ENCODE peak calls at places on chromosomes 4 and X, in eight cellular contexts. One of them, this sample, is unnamed. For H3K4me1, the result is how much of the 10 kb centered on the place peaks cover.

GRCh38 chr4:5884804-5885203 is 8.1 kb downstream of the CRMP1 start:
- DNase-seq in astrocyte: no peak
- DNase-seq in esophagus squamous epithelium: no peak
- DNase-seq in PC-3: no peak
- DNase-seq in PC-9: no peak
- DNase-seq in mucosa of descending colon: no peak
- DNase-seq in adipocyte: no peak
- DNase-seq in fibroblast of lung: no peak
- DNase-seq in this sample: no peak

GRCh38 chr4:123701046-123701445 is 304.5 kb downstream of the SPRY1 start:
- DNase-seq in mucosa of descending colon: no peak
- DNase-seq in PC-3: no peak
- DNase-seq in adipocyte: peak
- DNase-seq in PC-9: no peak
- DNase-seq in esophagus squamous epithelium: no peak
- DNase-seq in fibroblast of lung: peak
- DNase-seq in astrocyte: no peak
- DNase-seq in this sample: no peak

GRCh38 chr4:11589676-11590075 is 161.0 kb upstream of the HS3ST1 start:
- DNase-seq in PC-9: peak
- DNase-seq in astrocyte: peak
- DNase-seq in esophagus squamous epithelium: no peak
- DNase-seq in mucosa of descending colon: no peak
- DNase-seq in adipocyte: no peak
- DNase-seq in fibroblast of lung: peak
- DNase-seq in PC-3: peak
- DNase-seq in this sample: no peak

GRCh38 chr4:38621004-38621684 is 42.9 kb upstream of the KLF3 start:
- DNase-seq in astrocyte: peak
- DNase-seq in esophagus squamous epithelium: no peak
- DNase-seq in PC-3: peak
- DNase-seq in fibroblast of lung: peak
- DNase-seq in PC-9: peak
- DNase-seq in mucosa of descending colon: peak
- DNase-seq in adipocyte: peak
- DNase-seq in this sample: peak

GRCh38 chrX:23660766-23661132 is 6.5 kb upstream of the PRDX4 start:
- DNase-seq in mucosa of descending colon: no peak
- DNase-seq in fibroblast of lung: no peak
- DNase-seq in esophagus squamous epithelium: no peak
- DNase-seq in astrocyte: no peak
- DNase-seq in PC-3: no peak
- DNase-seq in adipocyte: no peak
- DNase-seq in PC-9: no peak
- DNase-seq in this sample: no peak

GRCh38 chrX:48648299-48648698 is 35.3 kb upstream of the WAS start:
- DNase-seq in PC-3: peak
- DNase-seq in PC-9: peak
- DNase-seq in astrocyte: peak
- DNase-seq in mucosa of descending colon: no peak
- DNase-seq in esophagus squamous epithelium: no peak
- DNase-seq in fibroblast of lung: peak
- DNase-seq in adipocyte: peak
- DNase-seq in this sample: peak

GRCh38 chrX:9595131-9595530 is 130.3 kb downstream of the TBL1X start:
- DNase-seq in esophagus squamous epithelium: no peak
- DNase-seq in astrocyte: peak
- DNase-seq in PC-9: no peak
- DNase-seq in PC-3: no peak
- DNase-seq in fibroblast of lung: peak
- DNase-seq in mucosa of descending colon: no peak
- DNase-seq in adipocyte: peak
- DNase-seq in this sample: no peak

GRCh38 chr4:26406346-26406975 is 83.8 kb downstream of the CCKAR start:
- DNase-seq in mucosa of descending colon: no peak
- DNase-seq in adipocyte: no peak
- DNase-seq in PC-3: no peak
- DNase-seq in PC-9: no peak
- DNase-seq in esophagus squamous epithelium: no peak
- DNase-seq in fibroblast of lung: peak
- DNase-seq in astrocyte: no peak
- DNase-seq in this sample: no peak

GRCh38 chrX:75582511-75582910 is 59.7 kb upstream of the ZDHHC15 start:
- DNase-seq in adipocyte: no peak
- DNase-seq in mucosa of descending colon: no peak
- DNase-seq in astrocyte: no peak
- DNase-seq in esophagus squamous epithelium: no peak
- DNase-seq in PC-3: no peak
- DNase-seq in fibroblast of lung: no peak
- DNase-seq in PC-9: no peak
- DNase-seq in this sample: no peak

GRCh38 chrX:46626566-46626965 is 53.0 kb downstream of the CHST7 start:
- DNase-seq in esophagus squamous epithelium: no peak
- DNase-seq in astrocyte: no peak
- DNase-seq in adipocyte: no peak
- DNase-seq in mucosa of descending colon: no peak
- DNase-seq in fibroblast of lung: no peak
- DNase-seq in PC-9: no peak
- DNase-seq in PC-3: no peak
- DNase-seq in this sample: no peak

GRCh38 chrX:69361286-69361926 is 142.7 kb upstream of the NALF2 start:
- DNase-seq in mucosa of descending colon: no peak
- DNase-seq in astrocyte: peak
- DNase-seq in adipocyte: peak
- DNase-seq in esophagus squamous epithelium: no peak
- DNase-seq in PC-9: no peak
- DNase-seq in PC-3: peak
- DNase-seq in fibroblast of lung: peak
- DNase-seq in this sample: no peak

GRCh38 chrX:12162420-12162819 is 24.1 kb downstream of the FRMPD4 start:
- DNase-seq in esophagus squamous epithelium: no peak
- DNase-seq in PC-3: no peak
- DNase-seq in PC-9: no peak
- DNase-seq in astrocyte: peak
- DNase-seq in fibroblast of lung: peak
- DNase-seq in adipocyte: peak
- DNase-seq in mucosa of descending colon: no peak
- DNase-seq in this sample: no peak

GRCh38 chrX:57103489-57103888 is 17.9 kb downstream of the SPIN2B start:
- DNase-seq in astrocyte: no peak
- DNase-seq in PC-9: no peak
- DNase-seq in fibroblast of lung: peak
- DNase-seq in PC-3: no peak
- DNase-seq in mucosa of descending colon: no peak
- DNase-seq in adipocyte: no peak
- DNase-seq in esophagus squamous epithelium: no peak
- DNase-seq in this sample: no peak

GRCh38 chr4:2797545-2798305 is 4.8 kb downstream of the SH3BP2 start:
- DNase-seq in PC-3: no peak
- DNase-seq in astrocyte: no peak
- DNase-seq in mucosa of descending colon: peak
- DNase-seq in fibroblast of lung: no peak
- DNase-seq in adipocyte: no peak
- DNase-seq in esophagus squamous epithelium: no peak
- DNase-seq in PC-9: no peak
- DNase-seq in this sample: peak

GRCh38 chrX:28016823-28017222 is 35.6 kb upstream of the DCAF8L1 start:
- DNase-seq in astrocyte: no peak
- DNase-seq in fibroblast of lung: no peak
- DNase-seq in mucosa of descending colon: no peak
- DNase-seq in adipocyte: no peak
- DNase-seq in esophagus squamous epithelium: no peak
- DNase-seq in PC-3: no peak
- DNase-seq in PC-9: no peak
- DNase-seq in this sample: no peak

GRCh38 chr4:165803005-165803404 is 70.0 kb upstream of the TLL1 start:
- DNase-seq in esophagus squamous epithelium: no peak
- DNase-seq in PC-3: no peak
- DNase-seq in astrocyte: no peak
- DNase-seq in fibroblast of lung: no peak
- DNase-seq in PC-9: no peak
- DNase-seq in adipocyte: no peak
- DNase-seq in mucosa of descending colon: no peak
- DNase-seq in this sample: no peak

GRCh38 chr4:38075370-38076152 is 115.4 kb downstream of the PTTG2 start:
- DNase-seq in PC-9: peak
- DNase-seq in mucosa of descending colon: no peak
- DNase-seq in fibroblast of lung: peak
- DNase-seq in PC-3: no peak
- DNase-seq in esophagus squamous epithelium: no peak
- DNase-seq in adipocyte: peak
- DNase-seq in astrocyte: peak
- DNase-seq in this sample: peak

GRCh38 chr4:112978691-112979472 is 70.6 kb upstream of the ANK2 start:
- DNase-seq in adipocyte: peak
- DNase-seq in esophagus squamous epithelium: no peak
- DNase-seq in astrocyte: peak
- DNase-seq in mucosa of descending colon: no peak
- DNase-seq in PC-9: no peak
- DNase-seq in fibroblast of lung: peak
- DNase-seq in PC-3: peak
- DNase-seq in this sample: no peak

GRCh38 chr4:84938316-84938715 is 28.2 kb downstream of the WDFY3 start:
- DNase-seq in adipocyte: peak
- DNase-seq in PC-3: peak
- DNase-seq in fibroblast of lung: peak
- DNase-seq in astrocyte: peak
- DNase-seq in mucosa of descending colon: no peak
- DNase-seq in PC-9: peak
- DNase-seq in esophagus squamous epithelium: no peak
- DNase-seq in this sample: no peak

GRCh38 chrX:135556055-135556454 is 35.6 kb downstream of the INTS6L start:
- DNase-seq in mucosa of descending colon: no peak
- DNase-seq in adipocyte: no peak
- DNase-seq in PC-9: no peak
- DNase-seq in fibroblast of lung: no peak
- DNase-seq in PC-3: no peak
- DNase-seq in esophagus squamous epithelium: no peak
- DNase-seq in astrocyte: no peak
- DNase-seq in this sample: no peak

GRCh38 chr4:2634014-2634413 is 97.6 kb downstream of the FAM193A start:
- DNase-seq in fibroblast of lung: no peak
- DNase-seq in PC-3: no peak
- DNase-seq in PC-9: no peak
- DNase-seq in esophagus squamous epithelium: no peak
- DNase-seq in adipocyte: no peak
- DNase-seq in astrocyte: no peak
- DNase-seq in mucosa of descending colon: no peak
- DNase-seq in this sample: no peak

GRCh38 chr4:37246891-37247290 is 2.3 kb downstream of the NWD2 start:
- DNase-seq in PC-3: peak
- DNase-seq in astrocyte: no peak
- DNase-seq in PC-9: no peak
- DNase-seq in mucosa of descending colon: no peak
- DNase-seq in esophagus squamous epithelium: no peak
- DNase-seq in adipocyte: no peak
- DNase-seq in fibroblast of lung: no peak
- DNase-seq in this sample: no peak

GRCh38 chr4:168711197-168712120 is 214.6 kb downstream of the PALLD start:
- DNase-seq in mucosa of descending colon: no peak
- DNase-seq in PC-9: no peak
- DNase-seq in astrocyte: peak
- DNase-seq in fibroblast of lung: peak
- DNase-seq in esophagus squamous epithelium: no peak
- DNase-seq in adipocyte: peak
- DNase-seq in PC-3: no peak
- DNase-seq in this sample: no peak

GRCh38 chrX:5113128-5113527 is 1115.5 kb downstream of the NLGN4X start:
- DNase-seq in adipocyte: no peak
- DNase-seq in astrocyte: no peak
- DNase-seq in PC-9: no peak
- DNase-seq in fibroblast of lung: peak
- DNase-seq in esophagus squamous epithelium: no peak
- DNase-seq in mucosa of descending colon: no peak
- DNase-seq in PC-3: peak
- DNase-seq in this sample: no peak

GRCh38 chr4:15781427-15782095 is 3.4 kb downstream of the CD38 start:
- DNase-seq in PC-3: no peak
- DNase-seq in mucosa of descending colon: no peak
- DNase-seq in adipocyte: no peak
- DNase-seq in esophagus squamous epithelium: no peak
- DNase-seq in astrocyte: no peak
- DNase-seq in PC-9: no peak
- DNase-seq in fibroblast of lung: no peak
- DNase-seq in this sample: no peak
- H3K4me1 ChIP-seq in PC-3: under half
- H3K4me1 ChIP-seq in mucosa of descending colon: under half
- H3K4me1 ChIP-seq in adipocyte: under half
- H3K4me1 ChIP-seq in esophagus squamous epithelium: under half
- H3K4me1 ChIP-seq in astrocyte: under half
- H3K4me1 ChIP-seq in PC-9: under half
- H3K4me1 ChIP-seq in fibroblast of lung: under half
- H3K4me1 ChIP-seq in this sample: under half

GRCh38 chr4:158018090-158018808 is 154.6 kb downstream of the GASK1B start:
- DNase-seq in mucosa of descending colon: no peak
- DNase-seq in adipocyte: no peak
- DNase-seq in esophagus squamous epithelium: no peak
- DNase-seq in astrocyte: peak
- DNase-seq in fibroblast of lung: peak
- DNase-seq in PC-3: no peak
- DNase-seq in PC-9: no peak
- DNase-seq in this sample: no peak
- H3K4me1 ChIP-seq in mucosa of descending colon: under half
- H3K4me1 ChIP-seq in adipocyte: half or more
- H3K4me1 ChIP-seq in esophagus squamous epithelium: under half
- H3K4me1 ChIP-seq in astrocyte: under half
- H3K4me1 ChIP-seq in fibroblast of lung: under half
- H3K4me1 ChIP-seq in PC-3: under half
- H3K4me1 ChIP-seq in PC-9: under half
- H3K4me1 ChIP-seq in this sample: under half

GRCh38 chr4:94540476-94540875 is 88.7 kb downstream of the PDLIM5 start:
- DNase-seq in astrocyte: no peak
- DNase-seq in mucosa of descending colon: no peak
- DNase-seq in PC-9: peak
- DNase-seq in adipocyte: no peak
- DNase-seq in esophagus squamous epithelium: no peak
- DNase-seq in PC-3: peak
- DNase-seq in fibroblast of lung: no peak
- DNase-seq in this sample: no peak
- H3K4me1 ChIP-seq in astrocyte: under half
- H3K4me1 ChIP-seq in mucosa of descending colon: under half
- H3K4me1 ChIP-seq in PC-9: under half
- H3K4me1 ChIP-seq in adipocyte: under half
- H3K4me1 ChIP-seq in esophagus squamous epithelium: under half
- H3K4me1 ChIP-seq in PC-3: under half
- H3K4me1 ChIP-seq in fibroblast of lung: under half
- H3K4me1 ChIP-seq in this sample: under half

DNA sequence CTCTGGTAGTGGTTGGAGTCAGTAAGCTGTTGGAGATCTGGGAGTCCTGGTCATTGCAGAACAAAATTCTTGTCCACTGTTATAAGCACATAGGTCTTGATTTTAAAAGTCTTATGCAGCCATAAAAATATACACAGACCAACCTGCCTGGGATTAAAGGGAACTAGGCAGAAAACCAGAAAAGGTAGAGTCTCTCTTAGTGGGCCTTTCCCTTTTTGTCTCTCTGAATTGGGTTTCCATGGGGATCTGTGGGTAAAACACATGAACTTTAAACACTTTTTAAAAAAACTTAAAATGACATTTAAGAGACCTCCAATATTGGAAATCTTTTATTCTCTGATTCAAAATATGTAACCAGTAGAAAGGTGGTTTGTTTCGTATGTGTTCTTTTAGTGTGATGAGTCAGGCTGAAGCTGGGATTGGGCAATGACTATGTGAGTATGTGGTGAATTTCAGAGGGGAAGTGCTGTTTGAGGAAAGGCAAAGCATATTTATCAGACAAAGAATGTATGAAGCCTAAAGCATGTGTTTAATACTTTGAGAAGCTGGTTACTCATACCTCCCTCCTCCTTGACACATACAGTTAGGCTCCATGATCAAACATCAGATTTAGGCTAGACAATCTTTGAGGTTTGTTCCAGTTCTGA is 29.6 kb downstream of the SLC16A2 start:
- DNase-seq in adipocyte: peak
- DNase-seq in esophagus squamous epithelium: no peak
- DNase-seq in PC-9: no peak
- DNase-seq in PC-3: peak
- DNase-seq in mucosa of descending colon: no peak
- DNase-seq in fibroblast of lung: peak
- DNase-seq in astrocyte: peak
- DNase-seq in this sample: no peak
- H3K4me1 ChIP-seq in adipocyte: under half
- H3K4me1 ChIP-seq in esophagus squamous epithelium: under half
- H3K4me1 ChIP-seq in PC-9: under half
- H3K4me1 ChIP-seq in PC-3: half or more
- H3K4me1 ChIP-seq in mucosa of descending colon: under half
- H3K4me1 ChIP-seq in fibroblast of lung: under half
- H3K4me1 ChIP-seq in astrocyte: under half
- H3K4me1 ChIP-seq in this sample: under half

This sample was measured in small intestine.